ENCODE peak calls at places on chromosomes 3 and 15, in seven cellular contexts. U is NCI-H1417, M is T follicular helper cell, I is fibroblast of gingiva, K is NCI-H1092 treated with DMSO at 0.1 percent for 48 hours, F is cardiac muscle cell, A is NCI-H1436. W is an unnamed sample.

GRCh38 chr3:48543271-48543866 is 13.2 kb downstream of the PFKFB4 start:
- DNase-seq in F (no peak), I (no peak), M (no peak), K (no peak), U (no peak), A (no peak), W (no peak)

GRCh38 chr3:14253022-14253761 is 74.6 kb downstream of the LSM3 start:
- DNase-seq in M (no peak), K (no peak), I (no peak), F (peak; percentile 67), A (no peak), U (no peak), W (no peak)

GRCh38 chr3:151439652-151440125 is 21.2 kb downstream of the IGSF10 start:
- DNase-seq in A (peak; percentile 71), M (no peak), U (peak; percentile 55), I (peak; percentile 78), F (peak; percentile 88), K (peak; percentile 45), W (peak; percentile 77)

GRCh38 chr3:160331127-160331937 is 67.7 kb downstream of the IFT80 start:
- DNase-seq in I (peak; percentile 76), A (no peak), K (no peak), U (no peak), M (no peak), F (peak; percentile 91), W (no peak)

GRCh38 chr3:189270248-189270832 is 98.6 kb downstream of the TPRG1 start:
- DNase-seq in F (peak; percentile 87), A (peak; percentile 87), M (peak; percentile 3), K (peak; percentile 68), I (peak; percentile 73), U (peak; percentile 58), W (peak; percentile 79)

GRCh38 chr3:39990532-39990931 is 181.1 kb downstream of the MYRIP start:
- DNase-seq in U (peak; percentile 15), F (peak; percentile 69), I (peak; percentile 29), A (no peak), K (peak; percentile 15), M (no peak), W (peak; percentile 6)

GRCh38 chr15:99481406-99481805 is 84.4 kb upstream of the MEF2A start:
- DNase-seq in A (no peak), I (no peak), F (no peak), U (no peak), K (no peak), M (no peak), W (no peak)

GRCh38 chr3:31696009-31696297 is 163.2 kb downstream of the STT3B start:
- DNase-seq in F (no peak), K (no peak), A (no peak), U (no peak), I (no peak), M (no peak), W (no peak)

GRCh38 chr3:9037113-9037715 is 73.9 kb upstream of the RAD18 start:
- DNase-seq in M (no peak), K (peak; percentile 60), I (no peak), U (no peak), F (no peak), A (no peak), W (no peak)